ENCODE peak calls at places on chromosomes 12 and 14, in seven cellular contexts. Q is RPMI7951, L is right cardiac atrium, U is NAMALWA, G is NCI-H748 treated with DMSO at 0.1 percent for 48 hours, J is T-helper 2 cell, X is fibroblast of lung. S is an unnamed sample.
A peak's percentile ranks its signal among the peaks of the same experiment; 100 is the strongest.

GRCh38 chr14:102579696-102580551 is 12.5 kb upstream of the RCOR1 start:
- DNase-seq in Q (peak; percentile 67), L (no peak), U (no peak), G (no peak), J (no peak), X (peak; percentile 73), S (no peak)

GRCh38 chr12:93333054-93333453 is 44.7 kb upstream of the NUDT4 start:
- DNase-seq in Q (no peak), L (no peak), U (no peak), G (no peak), J (no peak), X (no peak), S (no peak)

GRCh38 chr12:115010324-115010995 is 326.5 kb upstream of the TBX3 start:
- DNase-seq in Q (peak; percentile 21), L (no peak), U (no peak), G (no peak), J (no peak), X (no peak), S (no peak)

GRCh38 chr12:50222275-50222783 is 55.2 kb upstream of the CERS5 start:
- DNase-seq in Q (peak; percentile 92), L (peak; percentile 61), U (peak; percentile 58), G (no peak), J (no peak), X (peak; percentile 91), S (peak; percentile 8)

GRCh38 chr12:102300824-102301461 is 103.3 kb upstream of the PMCH start:
- DNase-seq in Q (peak; percentile 8), L (no peak), U (peak; percentile 54), G (no peak), J (no peak), X (peak; percentile 59), S (no peak)

GRCh38 chr12:120402217-120402616 is 33.3 kb upstream of the MSI1 start:
- DNase-seq in Q (no peak), L (no peak), U (no peak), G (no peak), J (no peak), X (peak; percentile 41), S (no peak)

GRCh38 chr12:91618281-91618680 is 435.7 kb upstream of the DCN start:
- DNase-seq in Q (no peak), L (no peak), U (no peak), G (no peak), J (no peak), X (no peak), S (no peak)

GRCh38 chr12:80230068-80230467 is 130.7 kb downstream of the OTOGL start:
- DNase-seq in Q (no peak), L (no peak), U (no peak), G (no peak), J (no peak), X (peak; percentile 47), S (no peak)

GRCh38 chr14:100404419-100404818 is 81.3 kb downstream of the SLC25A47 start:
- DNase-seq in Q (no peak), L (no peak), U (no peak), G (no peak), J (no peak), X (no peak), S (no peak)

GRCh38 chr14:93729993-93730392 is 58.3 kb downstream of the PRIMA1 start:
- DNase-seq in Q (peak; percentile 9), L (no peak), U (no peak), G (no peak), J (no peak), X (no peak), S (no peak)

GRCh38 chr12:106106892-106107291 is 31.9 kb downstream of the NUAK1 start:
- DNase-seq in Q (peak; percentile 86), L (no peak), U (no peak), G (no peak), J (no peak), X (peak; percentile 66), S (no peak)

GRCh38 chr12:127613056-127613455 is 653.9 kb upstream of the TMEM132C start:
- DNase-seq in Q (peak; percentile 23), L (no peak), U (no peak), G (no peak), J (no peak), X (peak; percentile 65), S (no peak)

GRCh38 chr12:93402333-93403311 is 24.9 kb downstream of the NUDT4 start:
- DNase-seq in Q (no peak), L (no peak), U (no peak), G (no peak), J (no peak), X (no peak), S (no peak)

GRCh38 chr12:68794653-68795253 is 13.2 kb upstream of the MDM2 start:
- DNase-seq in Q (peak; percentile 32), L (no peak), U (no peak), G (no peak), J (no peak), X (peak; percentile 79), S (no peak)

S was measured in T-helper 9 cell.